ENCODE peak calls at places on chromosomes 2 and 18, in five cellular contexts. One of them, this sample, is unnamed.
A peak's percentile ranks its signal among the peaks of the same experiment; 100 is the strongest.

GRCh38 chr2:172829229-172829628 is 93.6 kb downstream of the RAPGEF4 start:
- DNase-seq in GM12878: no peak
- DNase-seq in HCT116: no peak
- DNase-seq in K562: no peak
- DNase-seq in HepG2: peak; percentile 9
- DNase-seq in this sample: no peak

GRCh38 chr2:42788882-42789281 is 3.5 kb downstream of the HAAO start:
- DNase-seq in HepG2: no peak
- DNase-seq in K562: no peak
- DNase-seq in GM12878: no peak
- DNase-seq in HCT116: no peak
- DNase-seq in this sample: no peak

GRCh38 chr2:129087133-129087813 is 768.6 kb upstream of the HS6ST1 start:
- DNase-seq in K562: no peak
- DNase-seq in HCT116: no peak
- DNase-seq in HepG2: no peak
- DNase-seq in GM12878: no peak
- DNase-seq in this sample: no peak

GRCh38 chr18:78895207-78896001 is 84.2 kb upstream of the SALL3 start:
- DNase-seq in GM12878: no peak
- DNase-seq in HCT116: no peak
- DNase-seq in K562: no peak
- DNase-seq in HepG2: no peak
- DNase-seq in this sample: no peak

GRCh38 chr2:42194428-42194827 is 25.3 kb downstream of the EML4 start:
- DNase-seq in HCT116: no peak
- DNase-seq in GM12878: no peak
- DNase-seq in HepG2: no peak
- DNase-seq in K562: no peak
- DNase-seq in this sample: no peak

GRCh38 chr2:94956797-94957391 is 68.6 kb upstream of the MAL start:
- DNase-seq in GM12878: no peak
- DNase-seq in HepG2: peak; percentile 13
- DNase-seq in HCT116: peak; percentile 13
- DNase-seq in K562: peak; percentile 53
- DNase-seq in this sample: peak; percentile 67

GRCh38 chr2:173286153-173286809 is 68.4 kb upstream of the CDCA7 start:
- DNase-seq in HCT116: no peak
- DNase-seq in GM12878: peak; percentile 25
- DNase-seq in K562: peak; percentile 38
- DNase-seq in HepG2: no peak
- DNase-seq in this sample: no peak

GRCh38 chr18:6566338-6566911 is 151.7 kb upstream of the L3MBTL4 start:
- DNase-seq in GM12878: no peak
- DNase-seq in HepG2: no peak
- DNase-seq in K562: no peak
- DNase-seq in HCT116: no peak
- DNase-seq in this sample: no peak

GRCh38 chr18:49321271-49321670 is 139.2 kb downstream of the DYM start:
- DNase-seq in HepG2: no peak
- DNase-seq in K562: no peak
- DNase-seq in HCT116: no peak
- DNase-seq in GM12878: no peak
- DNase-seq in this sample: no peak

GRCh38 chr2:86337235-86338099 is at the start of gene REEP1:
- DNase-seq in HCT116: no peak
- DNase-seq in HepG2: no peak
- DNase-seq in K562: no peak
- DNase-seq in GM12878: no peak
- DNase-seq in this sample: peak; percentile 67

GRCh38 chr2:74587664-74588277 is 33.3 kb downstream of the DOK1 start:
- DNase-seq in HepG2: peak; percentile 77
- DNase-seq in HCT116: peak; percentile 8
- DNase-seq in K562: peak; percentile 74
- DNase-seq in GM12878: no peak
- DNase-seq in this sample: peak; percentile 82

GRCh38 chr2:226775032-226775509 is 24.5 kb downstream of the IRS1 start:
- DNase-seq in GM12878: no peak
- DNase-seq in HepG2: no peak
- DNase-seq in K562: no peak
- DNase-seq in HCT116: no peak
- DNase-seq in this sample: no peak

GRCh38 chr2:38178142-38178541 is 102.2 kb upstream of the CYP1B1 start:
- DNase-seq in GM12878: no peak
- DNase-seq in HCT116: no peak
- DNase-seq in K562: no peak
- DNase-seq in HepG2: no peak
- DNase-seq in this sample: no peak

GRCh38 chr2:173892341-173892740 is 72.8 kb downstream of the SP3 start:
- DNase-seq in GM12878: no peak
- DNase-seq in HCT116: no peak
- DNase-seq in HepG2: no peak
- DNase-seq in K562: no peak
- DNase-seq in this sample: no peak

GRCh38 chr18:55236150-55236931 is 277.1 kb upstream of the CCDC68 start:
- DNase-seq in HCT116: no peak
- DNase-seq in GM12878: no peak
- DNase-seq in K562: no peak
- DNase-seq in HepG2: no peak
- DNase-seq in this sample: no peak

GRCh38 chr18:21686282-21687105 is 18.1 kb downstream of the ABHD3 start:
- DNase-seq in K562: peak; percentile 52
- DNase-seq in HepG2: peak; percentile 95
- DNase-seq in HCT116: no peak
- DNase-seq in GM12878: no peak
- DNase-seq in this sample: no peak

GRCh38 chr2:177072069-177072468 is 140.5 kb upstream of the HNRNPA3 start:
- DNase-seq in GM12878: no peak
- DNase-seq in HepG2: no peak
- DNase-seq in K562: no peak
- DNase-seq in HCT116: no peak
- DNase-seq in this sample: no peak

GRCh38 chr18:58202406-58202730 is 158.3 kb downstream of the NEDD4L start:
- DNase-seq in HepG2: no peak
- DNase-seq in K562: peak; percentile 23
- DNase-seq in HCT116: no peak
- DNase-seq in GM12878: no peak
- DNase-seq in this sample: no peak

GRCh38 chr2:46964835-46965560 is 49.4 kb upstream of the MCFD2 start:
- DNase-seq in GM12878: no peak
- DNase-seq in HCT116: no peak
- DNase-seq in K562: no peak
- DNase-seq in HepG2: peak; percentile 35
- DNase-seq in this sample: no peak

GRCh38 chr2:20653695-20654306 is 2.9 kb upstream of the HS1BP3 start:
- DNase-seq in GM12878: no peak
- DNase-seq in HepG2: no peak
- DNase-seq in HCT116: no peak
- DNase-seq in K562: no peak
- DNase-seq in this sample: no peak

GRCh38 chr2:47072018-47072691 is 83.0 kb downstream of the STPG4 start:
- DNase-seq in GM12878: no peak
- DNase-seq in HCT116: no peak
- DNase-seq in HepG2: no peak
- DNase-seq in K562: no peak
- DNase-seq in this sample: peak; percentile 70

GRCh38 chr18:49360582-49360981 is 99.9 kb downstream of the DYM start:
- DNase-seq in HCT116: no peak
- DNase-seq in K562: no peak
- DNase-seq in HepG2: no peak
- DNase-seq in GM12878: peak; percentile 12
- DNase-seq in this sample: no peak

GRCh38 chr2:3450385-3451031 is 68.8 kb downstream of the ADI1 start:
- DNase-seq in HCT116: no peak
- DNase-seq in GM12878: no peak
- DNase-seq in HepG2: no peak
- DNase-seq in K562: no peak
- DNase-seq in this sample: no peak

GRCh38 chr2:63842149-63843061 is 709 bp downstream of the UGP2 start:
- DNase-seq in HepG2: peak; percentile 73
- DNase-seq in K562: peak; percentile 58
- DNase-seq in GM12878: no peak
- DNase-seq in HCT116: no peak
- DNase-seq in this sample: no peak

DNA sequence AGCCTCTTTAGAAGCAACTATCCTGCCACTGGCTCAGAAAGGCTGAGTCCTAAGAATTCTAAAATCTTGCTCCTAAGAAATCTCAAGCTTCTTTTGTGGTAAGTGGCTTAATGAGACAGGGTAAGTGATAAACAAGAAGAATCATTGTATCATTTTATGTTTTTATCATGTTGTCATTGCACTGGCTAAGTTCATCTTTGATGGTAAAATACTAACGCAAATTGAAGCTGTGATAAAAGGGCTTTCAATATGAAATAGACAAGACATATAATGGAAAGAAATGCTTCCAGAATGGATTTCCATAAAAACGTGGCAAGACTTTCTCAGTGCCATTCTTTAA is 21.6 kb upstream of the TTC39C start:
- DNase-seq in K562: no peak
- DNase-seq in HCT116: no peak
- DNase-seq in HepG2: no peak
- DNase-seq in GM12878: no peak
- DNase-seq in this sample: no peak
- H3K4me3 ChIP-seq in K562: no peak overlapping the region
- H3K4me3 ChIP-seq in HCT116: no peak overlapping the region
- H3K4me3 ChIP-seq in HepG2: no peak overlapping the region
- H3K4me3 ChIP-seq in GM12878: peak overlapping the region; percentile 18
- H3K4me3 ChIP-seq in this sample: no peak overlapping the region

DNA sequence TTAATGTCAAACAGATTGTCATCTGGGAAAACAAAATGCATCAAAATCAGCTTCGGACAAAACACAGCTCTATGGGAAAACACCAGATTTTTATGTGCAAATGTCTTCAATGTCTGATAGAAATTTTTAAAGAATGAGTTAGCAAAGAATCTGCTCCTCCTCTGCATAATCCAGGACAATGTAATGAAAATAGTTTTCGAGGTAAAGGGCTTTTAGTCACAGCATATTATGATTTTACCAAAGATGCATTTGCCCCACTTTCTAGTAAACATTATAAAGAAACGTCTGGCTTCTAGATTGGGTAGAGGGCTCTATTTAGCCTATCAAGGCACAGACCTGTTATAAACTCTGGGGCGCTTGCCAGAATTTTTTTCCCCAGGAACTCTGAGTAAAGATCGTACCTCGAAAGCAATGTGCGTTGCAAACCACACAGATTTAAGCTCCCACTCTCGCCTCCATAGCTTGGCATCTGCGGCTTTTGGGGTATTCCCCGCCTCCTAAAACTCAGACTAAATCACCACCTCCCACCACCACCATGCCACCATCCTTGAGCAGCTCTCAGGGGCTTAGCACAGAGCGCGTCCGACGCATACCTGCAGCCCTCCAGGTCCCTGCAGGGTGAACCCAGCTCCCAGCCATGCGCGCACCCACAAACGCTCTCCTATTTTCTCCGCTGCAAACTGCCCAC is 926 bp downstream of the ACVR1C start:
- DNase-seq in GM12878: no peak
- DNase-seq in HepG2: no peak
- DNase-seq in HCT116: no peak
- DNase-seq in K562: no peak
- DNase-seq in this sample: peak; percentile 49
- TF ChIP-seq EZH2 in GM12878: no peak
- TF ChIP-seq EZH2 in HepG2: peak; percentile 69
- TF ChIP-seq EZH2 in HCT116: no peak
- TF ChIP-seq EZH2 in K562: no peak
- TF ChIP-seq EZH2 in this sample: peak; percentile 51

GRCh38 chr18:23934252-23934651 is 80.3 kb upstream of the TTC39C start:
- DNase-seq in K562: no peak
- DNase-seq in HCT116: no peak
- DNase-seq in GM12878: no peak
- DNase-seq in HepG2: no peak
- DNase-seq in this sample: no peak
- TF ChIP-seq REST in K562: no peak
- TF ChIP-seq REST in HCT116: no peak
- TF ChIP-seq REST in GM12878: no peak
- TF ChIP-seq REST in HepG2: no peak
- TF ChIP-seq REST in this sample: no peak

GRCh38 chr2:218871345-218872302 is 9.0 kb upstream of the WNT10A start:
- DNase-seq in HepG2: no peak
- DNase-seq in GM12878: no peak
- DNase-seq in HCT116: no peak
- DNase-seq in K562: no peak
- DNase-seq in this sample: no peak
- H3K4me3 ChIP-seq in HepG2: peak overlapping the region; percentile 56
- H3K4me3 ChIP-seq in GM12878: no peak overlapping the region
- H3K4me3 ChIP-seq in HCT116: no peak overlapping the region
- H3K4me3 ChIP-seq in K562: no peak overlapping the region
- H3K4me3 ChIP-seq in this sample: peak overlapping the region; percentile 44

DNA sequence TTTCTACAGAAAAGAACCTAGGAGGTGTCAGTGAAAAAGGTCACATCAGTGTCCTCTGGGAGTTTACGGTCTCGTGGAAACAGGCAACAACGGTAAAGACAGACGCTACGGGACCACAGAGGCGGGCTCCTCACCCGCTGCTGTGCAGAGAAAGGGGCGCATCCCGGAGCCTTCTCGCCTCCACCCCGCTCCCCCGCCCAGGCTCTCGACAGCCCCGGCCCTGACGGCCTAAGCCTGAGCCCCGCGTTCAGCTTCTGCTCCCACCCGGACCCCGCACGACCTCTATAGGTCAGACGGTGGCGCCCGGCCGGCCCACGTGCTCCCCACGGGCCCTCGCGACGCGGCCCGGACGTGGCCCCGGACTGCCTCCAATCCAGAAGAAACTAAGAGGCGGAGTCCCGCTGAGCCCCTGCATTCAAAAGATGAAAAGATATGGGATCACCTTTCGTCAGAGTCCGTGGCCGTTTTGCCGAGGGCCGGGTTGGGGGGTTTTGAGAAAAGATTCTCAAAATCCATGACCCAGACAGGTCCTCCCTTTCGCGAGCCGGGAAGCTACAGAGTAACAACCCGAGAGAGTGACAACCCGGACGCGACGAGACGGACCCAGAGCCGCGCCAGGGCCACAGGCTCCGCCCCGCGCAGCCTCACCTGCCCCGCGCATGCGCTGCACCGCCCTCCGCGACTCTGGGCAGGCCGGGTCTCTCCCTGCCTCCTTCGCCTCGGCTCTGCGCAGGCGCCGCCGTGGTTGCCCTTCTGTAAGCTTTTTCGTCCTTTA is at the start of gene ZC3H8:
- DNase-seq in K562: peak; percentile 100
- DNase-seq in HepG2: peak; percentile 90
- DNase-seq in HCT116: peak; percentile 75
- DNase-seq in GM12878: peak; percentile 80
- DNase-seq in this sample: peak; percentile 95
- TF ChIP-seq EZH2 in K562: no peak
- TF ChIP-seq EZH2 in HepG2: no peak
- TF ChIP-seq EZH2 in HCT116: no peak
- TF ChIP-seq EZH2 in GM12878: no peak
- TF ChIP-seq EZH2 in this sample: no peak

GRCh38 chr2:239440511-239440959 is 39.7 kb upstream of the HDAC4 start:
- DNase-seq in K562: no peak
- DNase-seq in HCT116: no peak
- DNase-seq in GM12878: no peak
- DNase-seq in HepG2: peak; percentile 79
- DNase-seq in this sample: peak; percentile 37
- TF ChIP-seq REST in K562: no peak
- TF ChIP-seq REST in HCT116: no peak
- TF ChIP-seq REST in GM12878: no peak
- TF ChIP-seq REST in HepG2: no peak
- TF ChIP-seq REST in this sample: no peak

This sample was measured in GM23338.